ENCODE peak calls at places on chromosomes 11 and 22, in nine cellular contexts. One of them, this sample, is unnamed.

GRCh38 chr11:81907996-81908395 is 825.7 kb downstream of the FAM181B start:
- DNase-seq in naive thymus-derived CD8-positive, alpha-beta T cell: no peak
- DNase-seq in neural progenitor cell: no peak
- DNase-seq in GM04504: no peak
- DNase-seq in LHCN-M2: no peak
- DNase-seq in hippocampal formation: no peak
- DNase-seq in activated CD8-positive, alpha-beta memory T cell treated with anti-CD3 and anti-CD28 coated beads, Interleukin-2, amount 50 U/mL, for 4 hours: no peak
- DNase-seq in EH: no peak
- DNase-seq in stimulated activated CD8-positive, alpha-beta memory T cell treated with anti-CD3 and anti-CD28 coated beads, Interleukin-15, amount 100 ng/mL, for 4 hours: no peak
- DNase-seq in this sample: no peak

GRCh38 chr11:60700689-60701508 is 1.5 kb downstream of the MS4A8 start:
- DNase-seq in naive thymus-derived CD8-positive, alpha-beta T cell: no peak
- DNase-seq in neural progenitor cell: peak
- DNase-seq in GM04504: no peak
- DNase-seq in LHCN-M2: peak
- DNase-seq in hippocampal formation: no peak
- DNase-seq in activated CD8-positive, alpha-beta memory T cell treated with anti-CD3 and anti-CD28 coated beads, Interleukin-2, amount 50 U/mL, for 4 hours: no peak
- DNase-seq in EH: no peak
- DNase-seq in stimulated activated CD8-positive, alpha-beta memory T cell treated with anti-CD3 and anti-CD28 coated beads, Interleukin-15, amount 100 ng/mL, for 4 hours: no peak
- DNase-seq in this sample: peak

GRCh38 chr11:67060111-67060522 is 3.5 kb downstream of the RHOD start:
- DNase-seq in naive thymus-derived CD8-positive, alpha-beta T cell: no peak
- DNase-seq in neural progenitor cell: no peak
- DNase-seq in GM04504: no peak
- DNase-seq in LHCN-M2: no peak
- DNase-seq in hippocampal formation: no peak
- DNase-seq in activated CD8-positive, alpha-beta memory T cell treated with anti-CD3 and anti-CD28 coated beads, Interleukin-2, amount 50 U/mL, for 4 hours: no peak
- DNase-seq in EH: peak
- DNase-seq in stimulated activated CD8-positive, alpha-beta memory T cell treated with anti-CD3 and anti-CD28 coated beads, Interleukin-15, amount 100 ng/mL, for 4 hours: no peak
- DNase-seq in this sample: no peak

GRCh38 chr22:34951212-34951611 is 114.7 kb upstream of the ISX start:
- DNase-seq in naive thymus-derived CD8-positive, alpha-beta T cell: no peak
- DNase-seq in neural progenitor cell: no peak
- DNase-seq in GM04504: no peak
- DNase-seq in LHCN-M2: no peak
- DNase-seq in hippocampal formation: no peak
- DNase-seq in activated CD8-positive, alpha-beta memory T cell treated with anti-CD3 and anti-CD28 coated beads, Interleukin-2, amount 50 U/mL, for 4 hours: no peak
- DNase-seq in EH: no peak
- DNase-seq in stimulated activated CD8-positive, alpha-beta memory T cell treated with anti-CD3 and anti-CD28 coated beads, Interleukin-15, amount 100 ng/mL, for 4 hours: no peak
- DNase-seq in this sample: no peak

GRCh38 chr11:117766576-117766975 is 30.4 kb downstream of the DSCAML1 start:
- DNase-seq in naive thymus-derived CD8-positive, alpha-beta T cell: no peak
- DNase-seq in neural progenitor cell: no peak
- DNase-seq in GM04504: no peak
- DNase-seq in LHCN-M2: no peak
- DNase-seq in hippocampal formation: no peak
- DNase-seq in activated CD8-positive, alpha-beta memory T cell treated with anti-CD3 and anti-CD28 coated beads, Interleukin-2, amount 50 U/mL, for 4 hours: no peak
- DNase-seq in EH: no peak
- DNase-seq in stimulated activated CD8-positive, alpha-beta memory T cell treated with anti-CD3 and anti-CD28 coated beads, Interleukin-15, amount 100 ng/mL, for 4 hours: no peak
- DNase-seq in this sample: peak

GRCh38 chr11:63829823-63830489 is 9.0 kb upstream of the MARK2 start:
- DNase-seq in naive thymus-derived CD8-positive, alpha-beta T cell: no peak
- DNase-seq in neural progenitor cell: peak
- DNase-seq in GM04504: no peak
- DNase-seq in LHCN-M2: peak
- DNase-seq in hippocampal formation: no peak
- DNase-seq in activated CD8-positive, alpha-beta memory T cell treated with anti-CD3 and anti-CD28 coated beads, Interleukin-2, amount 50 U/mL, for 4 hours: no peak
- DNase-seq in EH: peak
- DNase-seq in stimulated activated CD8-positive, alpha-beta memory T cell treated with anti-CD3 and anti-CD28 coated beads, Interleukin-15, amount 100 ng/mL, for 4 hours: no peak
- DNase-seq in this sample: peak

GRCh38 chr11:121928597-121929580 is 187.1 kb downstream of the BLID start:
- DNase-seq in naive thymus-derived CD8-positive, alpha-beta T cell: no peak
- DNase-seq in neural progenitor cell: peak
- DNase-seq in GM04504: no peak
- DNase-seq in LHCN-M2: no peak
- DNase-seq in hippocampal formation: no peak
- DNase-seq in activated CD8-positive, alpha-beta memory T cell treated with anti-CD3 and anti-CD28 coated beads, Interleukin-2, amount 50 U/mL, for 4 hours: no peak
- DNase-seq in EH: no peak
- DNase-seq in stimulated activated CD8-positive, alpha-beta memory T cell treated with anti-CD3 and anti-CD28 coated beads, Interleukin-15, amount 100 ng/mL, for 4 hours: no peak
- DNase-seq in this sample: no peak

GRCh38 chr11:79088967-79089366 is 351.9 kb downstream of the TENM4 start:
- DNase-seq in naive thymus-derived CD8-positive, alpha-beta T cell: no peak
- DNase-seq in neural progenitor cell: peak
- DNase-seq in GM04504: no peak
- DNase-seq in LHCN-M2: no peak
- DNase-seq in hippocampal formation: no peak
- DNase-seq in activated CD8-positive, alpha-beta memory T cell treated with anti-CD3 and anti-CD28 coated beads, Interleukin-2, amount 50 U/mL, for 4 hours: no peak
- DNase-seq in EH: no peak
- DNase-seq in stimulated activated CD8-positive, alpha-beta memory T cell treated with anti-CD3 and anti-CD28 coated beads, Interleukin-15, amount 100 ng/mL, for 4 hours: no peak
- DNase-seq in this sample: no peak

GRCh38 chr11:134046681-134047449 is 22.0 kb upstream of the JAM3 start:
- DNase-seq in naive thymus-derived CD8-positive, alpha-beta T cell: no peak
- DNase-seq in neural progenitor cell: no peak
- DNase-seq in GM04504: no peak
- DNase-seq in LHCN-M2: no peak
- DNase-seq in hippocampal formation: no peak
- DNase-seq in activated CD8-positive, alpha-beta memory T cell treated with anti-CD3 and anti-CD28 coated beads, Interleukin-2, amount 50 U/mL, for 4 hours: no peak
- DNase-seq in EH: no peak
- DNase-seq in stimulated activated CD8-positive, alpha-beta memory T cell treated with anti-CD3 and anti-CD28 coated beads, Interleukin-15, amount 100 ng/mL, for 4 hours: no peak
- DNase-seq in this sample: no peak

GRCh38 chr11:18115360-18116127 is 9.7 kb upstream of the SAAL1 start:
- DNase-seq in naive thymus-derived CD8-positive, alpha-beta T cell: peak
- DNase-seq in neural progenitor cell: peak
- DNase-seq in GM04504: peak
- DNase-seq in LHCN-M2: peak
- DNase-seq in hippocampal formation: peak
- DNase-seq in activated CD8-positive, alpha-beta memory T cell treated with anti-CD3 and anti-CD28 coated beads, Interleukin-2, amount 50 U/mL, for 4 hours: peak
- DNase-seq in EH: peak
- DNase-seq in stimulated activated CD8-positive, alpha-beta memory T cell treated with anti-CD3 and anti-CD28 coated beads, Interleukin-15, amount 100 ng/mL, for 4 hours: peak
- DNase-seq in this sample: peak

GRCh38 chr22:47091921-47092700 is 329.7 kb downstream of the TBC1D22A start:
- DNase-seq in naive thymus-derived CD8-positive, alpha-beta T cell: no peak
- DNase-seq in neural progenitor cell: no peak
- DNase-seq in GM04504: no peak
- DNase-seq in LHCN-M2: no peak
- DNase-seq in hippocampal formation: no peak
- DNase-seq in activated CD8-positive, alpha-beta memory T cell treated with anti-CD3 and anti-CD28 coated beads, Interleukin-2, amount 50 U/mL, for 4 hours: no peak
- DNase-seq in EH: no peak
- DNase-seq in stimulated activated CD8-positive, alpha-beta memory T cell treated with anti-CD3 and anti-CD28 coated beads, Interleukin-15, amount 100 ng/mL, for 4 hours: no peak
- DNase-seq in this sample: no peak

GRCh38 chr11:10328314-10329090 is 23.6 kb downstream of the ADM start:
- DNase-seq in naive thymus-derived CD8-positive, alpha-beta T cell: no peak
- DNase-seq in neural progenitor cell: no peak
- DNase-seq in GM04504: no peak
- DNase-seq in LHCN-M2: peak
- DNase-seq in hippocampal formation: no peak
- DNase-seq in activated CD8-positive, alpha-beta memory T cell treated with anti-CD3 and anti-CD28 coated beads, Interleukin-2, amount 50 U/mL, for 4 hours: no peak
- DNase-seq in EH: peak
- DNase-seq in stimulated activated CD8-positive, alpha-beta memory T cell treated with anti-CD3 and anti-CD28 coated beads, Interleukin-15, amount 100 ng/mL, for 4 hours: no peak
- DNase-seq in this sample: no peak

GRCh38 chr11:7651700-7652099 is 21.6 kb downstream of the CYB5R2 start:
- DNase-seq in naive thymus-derived CD8-positive, alpha-beta T cell: no peak
- DNase-seq in neural progenitor cell: no peak
- DNase-seq in GM04504: no peak
- DNase-seq in LHCN-M2: no peak
- DNase-seq in hippocampal formation: peak
- DNase-seq in activated CD8-positive, alpha-beta memory T cell treated with anti-CD3 and anti-CD28 coated beads, Interleukin-2, amount 50 U/mL, for 4 hours: no peak
- DNase-seq in EH: no peak
- DNase-seq in stimulated activated CD8-positive, alpha-beta memory T cell treated with anti-CD3 and anti-CD28 coated beads, Interleukin-15, amount 100 ng/mL, for 4 hours: no peak
- DNase-seq in this sample: no peak

GRCh38 chr22:45429921-45430775 is 16.7 kb downstream of the RIBC2 start:
- DNase-seq in naive thymus-derived CD8-positive, alpha-beta T cell: no peak
- DNase-seq in neural progenitor cell: no peak
- DNase-seq in GM04504: no peak
- DNase-seq in LHCN-M2: no peak
- DNase-seq in hippocampal formation: no peak
- DNase-seq in activated CD8-positive, alpha-beta memory T cell treated with anti-CD3 and anti-CD28 coated beads, Interleukin-2, amount 50 U/mL, for 4 hours: no peak
- DNase-seq in EH: no peak
- DNase-seq in stimulated activated CD8-positive, alpha-beta memory T cell treated with anti-CD3 and anti-CD28 coated beads, Interleukin-15, amount 100 ng/mL, for 4 hours: no peak
- DNase-seq in this sample: no peak

GRCh38 chr11:34405079-34405858 is 33.5 kb upstream of the CAT start:
- DNase-seq in naive thymus-derived CD8-positive, alpha-beta T cell: no peak
- DNase-seq in neural progenitor cell: no peak
- DNase-seq in GM04504: no peak
- DNase-seq in LHCN-M2: peak
- DNase-seq in hippocampal formation: no peak
- DNase-seq in activated CD8-positive, alpha-beta memory T cell treated with anti-CD3 and anti-CD28 coated beads, Interleukin-2, amount 50 U/mL, for 4 hours: no peak
- DNase-seq in EH: peak
- DNase-seq in stimulated activated CD8-positive, alpha-beta memory T cell treated with anti-CD3 and anti-CD28 coated beads, Interleukin-15, amount 100 ng/mL, for 4 hours: no peak
- DNase-seq in this sample: no peak

GRCh38 chr22:17742528-17742902 is 31.8 kb downstream of the BID start:
- DNase-seq in naive thymus-derived CD8-positive, alpha-beta T cell: peak
- DNase-seq in neural progenitor cell: peak
- DNase-seq in GM04504: peak
- DNase-seq in LHCN-M2: peak
- DNase-seq in hippocampal formation: peak
- DNase-seq in activated CD8-positive, alpha-beta memory T cell treated with anti-CD3 and anti-CD28 coated beads, Interleukin-2, amount 50 U/mL, for 4 hours: peak
- DNase-seq in EH: peak
- DNase-seq in stimulated activated CD8-positive, alpha-beta memory T cell treated with anti-CD3 and anti-CD28 coated beads, Interleukin-15, amount 100 ng/mL, for 4 hours: peak
- DNase-seq in this sample: peak

GRCh38 chr22:39748877-39749276 is 144.7 kb downstream of the ENTHD1 start:
- DNase-seq in naive thymus-derived CD8-positive, alpha-beta T cell: no peak
- DNase-seq in neural progenitor cell: no peak
- DNase-seq in GM04504: peak
- DNase-seq in LHCN-M2: peak
- DNase-seq in hippocampal formation: no peak
- DNase-seq in activated CD8-positive, alpha-beta memory T cell treated with anti-CD3 and anti-CD28 coated beads, Interleukin-2, amount 50 U/mL, for 4 hours: no peak
- DNase-seq in EH: peak
- DNase-seq in stimulated activated CD8-positive, alpha-beta memory T cell treated with anti-CD3 and anti-CD28 coated beads, Interleukin-15, amount 100 ng/mL, for 4 hours: no peak
- DNase-seq in this sample: no peak

GRCh38 chr11:125952973-125953372 is 7.1 kb downstream of the VSIG10L2 start:
- DNase-seq in naive thymus-derived CD8-positive, alpha-beta T cell: no peak
- DNase-seq in neural progenitor cell: no peak
- DNase-seq in GM04504: no peak
- DNase-seq in LHCN-M2: no peak
- DNase-seq in hippocampal formation: no peak
- DNase-seq in activated CD8-positive, alpha-beta memory T cell treated with anti-CD3 and anti-CD28 coated beads, Interleukin-2, amount 50 U/mL, for 4 hours: no peak
- DNase-seq in EH: no peak
- DNase-seq in stimulated activated CD8-positive, alpha-beta memory T cell treated with anti-CD3 and anti-CD28 coated beads, Interleukin-15, amount 100 ng/mL, for 4 hours: no peak
- DNase-seq in this sample: no peak

This sample was measured in RPMI8226.